ENCODE peak calls at places on chromosome 6, in four cellular contexts. F is neural crest cell, N is PC-3, E is psoas muscle. B is an unnamed sample.

GRCh38 chr6:2132416-2132815 is 113.0 kb downstream of the GMDS start:
- DNase-seq in F (no peak), N (peak), E (no peak), B (peak)

GRCh38 chr6:30544666-30545272 is 11.5 kb downstream of the GNL1 start:
- DNase-seq in F (no peak), N (peak), E (no peak), B (peak)

GRCh38 chr6:44667668-44668390 is 280.3 kb downstream of the CDC5L start:
- DNase-seq in F (peak), N (peak), E (no peak), B (no peak)

GRCh38 chr6:105886812-105887513 is 199.2 kb upstream of the PRDM1 start:
- DNase-seq in F (no peak), N (no peak), E (no peak), B (no peak)

GRCh38 chr6:10558575-10558974 is 37.4 kb downstream of the GCNT2 start:
- DNase-seq in F (no peak), N (no peak), E (no peak), B (no peak)

GRCh38 chr6:114740547-114740946 is 397.7 kb upstream of the HS3ST5 start:
- DNase-seq in F (no peak), N (peak), E (no peak), B (no peak)

GRCh38 chr6:35342258-35343091 is at the start of gene PPARD:
- DNase-seq in F (peak), N (peak), E (peak), B (peak)

GRCh38 chr6:24547243-24547642 is 52.5 kb downstream of the ALDH5A1 start:
- DNase-seq in F (no peak), N (no peak), E (no peak), B (no peak)

GRCh38 chr6:122947355-122947754 is 48.7 kb upstream of the CLVS2 start:
- DNase-seq in F (peak), N (peak), E (no peak), B (peak)

GRCh38 chr6:81909981-81910910 is 157.8 kb upstream of the TENT5A start:
- DNase-seq in F (no peak), N (no peak), E (no peak), B (no peak)

GRCh38 chr6:62803094-62803493 is 408.2 kb upstream of the FKBP1C start:
- DNase-seq in F (no peak), N (no peak), E (no peak), B (no peak)

GRCh38 chr6:31715022-31715683 is at the start of gene LY6G6D:
- DNase-seq in F (no peak), N (no peak), E (no peak), B (no peak)

GRCh38 chr6:34067814-34068213 is 78.1 kb downstream of the GRM4 start:
- DNase-seq in F (no peak), N (peak), E (no peak), B (no peak)

GRCh38 chr6:155985660-155986138 is 530.1 kb upstream of the NOX3 start:
- DNase-seq in F (no peak), N (no peak), E (no peak), B (no peak)

GRCh38 chr6:52201046-52201445 is 14.9 kb downstream of the IL17A start:
- DNase-seq in F (no peak), N (no peak), E (no peak), B (no peak)

GRCh38 chr6:161922631-161923119 is 648.8 kb upstream of the AGPAT4 start:
- DNase-seq in F (peak), N (peak), E (peak), B (peak)

GRCh38 chr6:46983007-46983411 is 59.1 kb downstream of the ADGRF1 start:
- DNase-seq in F (no peak), N (peak), E (no peak), B (no peak)

GRCh38 chr6:170157567-170158218 is 133.2 kb downstream of the DLL1 start:
- DNase-seq in F (no peak), N (no peak), E (peak), B (no peak)

GRCh38 chr6:134911532-134911931 is 38.4 kb downstream of the ALDH8A1 start:
- DNase-seq in F (no peak), N (peak), E (no peak), B (peak)

GRCh38 chr6:136782021-136782770 is 10.1 kb downstream of the MAP3K5 start:
- DNase-seq in F (no peak), N (peak), E (no peak), B (peak)

GRCh38 chr6:28941681-28942448 is 18.1 kb upstream of the TRIM27 start:
- DNase-seq in F (no peak), N (peak), E (no peak), B (no peak)

GRCh38 chr6:158564243-158565121 is 4.6 kb downstream of the TMEM181 start:
- DNase-seq in F (no peak), N (no peak), E (no peak), B (no peak)

GRCh38 chr6:140817176-140817575 is 1315.5 kb upstream of the GJE1 start:
- DNase-seq in F (no peak), N (no peak), E (no peak), B (no peak)

GRCh38 chr6:146997062-146997461 is 207.2 kb upstream of the STXBP5 start:
- DNase-seq in F (no peak), N (peak), E (no peak), B (peak)

GRCh38 chr6:131519670-131520436 is 53.2 kb upstream of the ARG1 start:
- DNase-seq in F (peak), N (peak), E (no peak), B (peak)

GRCh38 chr6:127210725-127211124 is 55.9 kb upstream of the RNF146 start:
- DNase-seq in F (no peak), N (no peak), E (no peak), B (no peak)

GRCh38 chr6:13524801-13525508 is 37.6 kb upstream of the GFOD1 start:
- DNase-seq in F (no peak), N (no peak), E (no peak), B (no peak)

GRCh38 chr6:37622639-37623038 is 75.0 kb downstream of the MDGA1 start:
- DNase-seq in F (no peak), N (peak), E (no peak), B (no peak)

GRCh38 chr6:149867876-149868640 is 3.9 kb upstream of the LRP11 start:
- DNase-seq in F (no peak), N (peak), E (no peak), B (peak)

GRCh38 chr6:54286141-54286540 is 22.1 kb upstream of the TINAG start:
- DNase-seq in F (no peak), N (no peak), E (no peak), B (no peak)

GRCh38 chr6:110581682-110582081 is 105.3 kb upstream of the SLC22A16 start:
- DNase-seq in F (no peak), N (no peak), E (no peak), B (no peak)

GRCh38 chr6:41371992-41372525 is 36.7 kb downstream of the NCR2 start:
- DNase-seq in F (no peak), N (no peak), E (no peak), B (no peak)

GRCh38 chr6:159894991-159895390 is 4.2 kb downstream of the MAS1 start:
- DNase-seq in F (no peak), N (no peak), E (no peak), B (no peak)

GRCh38 chr6:89353702-89354392 is 1.3 kb upstream of the UBE2J1 start:
- DNase-seq in F (no peak), N (no peak), E (no peak), B (no peak)

GRCh38 chr6:92767101-92767500 is 652.3 kb downstream of the EPHA7 start:
- DNase-seq in F (no peak), N (peak), E (no peak), B (no peak)

GRCh38 chr6:142322504-142323198 is 20.8 kb downstream of the ADGRG6 start:
- DNase-seq in F (no peak), N (peak), E (no peak), B (no peak)

GRCh38 chr6:24397631-24398030 is 5.1 kb upstream of the MRS2 start:
- DNase-seq in F (no peak), N (no peak), E (no peak), B (no peak)

GRCh38 chr6:677919-678318 is 15.0 kb downstream of the EXOC2 start:
- DNase-seq in F (no peak), N (no peak), E (no peak), B (no peak)

GRCh38 chr6:165876568-165876967 is 213.5 kb upstream of the PDE10A start:
- DNase-seq in F (no peak), N (no peak), E (peak), B (no peak)

GRCh38 chr6:79072640-79073181 is 5.3 kb downstream of the PHIP start:
- DNase-seq in F (no peak), N (no peak), E (no peak), B (no peak)

DNA sequence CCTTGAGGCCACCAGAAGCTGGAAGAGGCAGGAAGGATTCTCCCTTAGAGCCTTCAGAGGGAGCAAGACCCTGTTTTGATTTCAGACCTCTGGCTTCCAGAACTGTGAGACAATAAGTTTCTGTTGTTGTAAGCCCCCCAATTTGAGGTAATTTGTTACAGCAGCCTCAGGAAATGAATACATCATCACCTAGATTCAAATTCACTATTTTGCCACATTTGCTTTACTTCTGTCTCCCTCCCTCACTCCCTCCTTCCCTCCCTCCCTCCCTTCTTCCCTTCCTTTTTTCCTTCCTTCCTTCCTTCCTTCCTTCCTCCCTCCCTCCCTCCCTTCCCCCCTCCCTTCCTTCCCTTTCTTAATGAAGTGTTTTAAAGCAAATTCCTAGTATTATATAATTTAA is 58.1 kb upstream of the KIF13A start:
- DNase-seq in F (no peak), N (no peak), E (no peak), B (no peak)
- TF ChIP-seq CTCF in F (no peak), N (no peak), E (no peak), B (no peak)

GRCh38 chr6:4281341-4282293 is 146.2 kb upstream of the ECI2 start:
- DNase-seq in F (peak), N (peak), E (peak), B (peak)
- TF ChIP-seq CTCF in F (no peak), N (peak), E (peak), B (peak)

GRCh38 chr6:50030777-50031562 is 9.2 kb upstream of the DEFB110 start:
- DNase-seq in F (peak), N (peak), E (no peak), B (peak)
- TF ChIP-seq CTCF in F (peak), N (peak), E (no peak), B (peak)

GRCh38 chr6:16278048-16278724 is 39.8 kb downstream of the GMPR start:
- DNase-seq in F (no peak), N (peak), E (peak), B (peak)

GRCh38 chr6:16274519-16275229 is 36.3 kb downstream of the GMPR start:
- DNase-seq in F (no peak), N (no peak), E (no peak), B (no peak)

GRCh38 chr6:16275230-16275574 is 36.8 kb downstream of the GMPR start:
- DNase-seq in F (no peak), N (no peak), E (no peak), B (no peak)

GRCh38 chr6:16278750-16279149 is 40.4 kb downstream of the GMPR start:
- DNase-seq in F (no peak), N (no peak), E (no peak), B (no peak)

DNA sequence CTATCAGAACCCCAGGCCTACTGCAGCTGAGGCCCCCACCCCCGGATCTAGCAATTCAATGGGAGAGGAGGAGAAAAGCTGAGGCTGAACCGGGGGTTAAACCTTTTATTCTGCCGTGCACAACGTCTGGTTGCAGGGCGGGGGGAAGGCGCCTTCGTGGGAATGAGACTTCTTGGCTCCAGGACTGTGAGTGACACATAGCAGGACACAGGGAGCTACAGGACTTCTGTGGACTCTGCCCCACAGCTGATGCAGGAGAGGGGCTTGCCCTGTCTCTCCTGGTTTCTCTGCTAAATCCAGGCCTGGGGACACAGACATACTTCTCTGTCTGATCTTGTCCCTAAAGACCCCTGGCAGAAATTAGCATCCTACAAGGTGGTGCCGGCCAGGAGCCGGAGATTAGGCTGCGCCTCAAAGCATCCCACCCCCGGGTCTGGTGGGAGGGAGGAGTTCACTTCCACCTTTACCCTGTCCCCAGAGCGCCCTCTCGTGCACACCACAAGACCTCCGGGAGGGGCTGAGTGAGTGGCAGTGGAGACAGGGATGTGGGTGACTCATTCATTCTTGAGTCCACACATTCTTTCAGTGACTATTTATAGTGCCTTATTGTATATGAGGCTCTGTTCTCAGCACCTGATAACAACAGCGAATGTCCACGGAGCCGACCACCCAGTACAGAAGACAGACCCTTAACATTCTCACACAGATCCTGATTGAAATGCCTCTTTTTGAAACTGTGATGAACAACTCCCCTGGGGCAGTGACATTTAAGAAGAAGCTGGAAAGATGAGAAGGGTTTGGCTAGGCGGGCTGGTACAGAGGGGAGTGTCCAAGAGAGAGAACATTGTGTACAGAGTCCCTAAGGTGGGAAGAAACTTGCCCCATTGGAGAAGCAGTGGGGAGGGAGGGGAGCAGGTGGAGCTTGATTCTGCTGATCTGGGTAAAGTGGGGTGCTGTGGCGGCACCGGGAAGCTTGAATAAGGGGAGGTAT is 38.9 kb downstream of the GMPR start:
- DNase-seq in F (peak), N (peak), E (peak), B (peak)
- TF ChIP-seq CTCF in F (peak), N (peak), E (peak), B (peak)

DNA sequence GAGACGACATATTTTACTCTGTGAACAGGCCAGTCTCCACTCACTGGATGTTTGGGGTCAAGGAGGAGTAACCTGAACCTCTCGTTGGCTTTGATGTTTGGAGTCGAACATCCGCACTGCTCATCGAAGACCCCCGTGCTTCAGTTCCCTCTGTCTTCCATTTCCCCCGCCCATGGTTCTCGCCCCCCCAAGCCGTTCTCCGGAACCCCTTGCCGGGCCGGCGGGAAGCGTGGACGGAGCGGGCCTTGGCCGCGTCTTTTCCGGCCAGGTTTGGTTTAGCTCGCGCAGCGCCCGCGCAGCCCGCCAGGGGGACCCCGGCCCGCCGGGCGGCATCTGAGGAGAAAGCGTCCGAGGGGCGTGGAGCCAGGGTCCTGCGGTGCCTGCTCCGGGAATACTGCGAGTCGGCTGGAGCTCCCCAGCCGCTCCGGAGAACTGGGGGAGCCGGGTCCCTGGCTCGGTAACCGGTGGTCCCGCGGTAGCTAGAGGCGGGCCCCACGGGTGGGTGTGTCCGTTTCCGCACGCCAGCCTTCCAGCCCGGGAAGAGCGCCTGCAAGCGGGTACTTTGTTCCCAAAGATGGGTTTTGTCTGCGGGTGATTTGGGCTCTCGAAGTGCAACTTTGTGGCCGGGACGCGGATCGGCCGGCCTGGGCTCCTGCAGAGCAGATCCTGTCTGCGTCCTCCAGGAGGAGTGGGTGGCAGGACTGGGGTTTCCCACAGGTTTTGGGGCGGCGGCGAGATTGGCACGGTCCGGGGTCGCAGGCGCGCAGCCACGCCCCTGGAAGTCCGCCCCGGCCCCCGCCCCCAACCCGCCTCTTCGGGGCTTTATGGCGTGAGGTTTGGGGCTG is 429 bp upstream of the TMEM200A start:
- DNase-seq in F (peak), N (peak), E (peak), B (no peak)
- TF ChIP-seq CTCF in F (peak), N (peak), E (peak), B (no peak)

B was measured in MCF 10A.